ENCODE peak calls at places on chromosomes 4 and X, in ten cellular contexts. Z, J, F, R, G, U, K, V, W and X are unnamed samples.

GRCh38 chr4:157221895-157222763 is 1.6 kb downstream of the GRIA2 start:
- DNase-seq in U (no peak), V (peak), W (peak), G (no peak), F (no peak), J (peak), K (peak), Z (no peak), R (peak), X (peak)

GRCh38 chr4:2040391-2041233 is 18.5 kb upstream of the NAT8L start:
- DNase-seq in J (peak), V (no peak), R (no peak), Z (no peak), K (no peak), W (no peak), U (no peak), G (no peak), F (no peak), X (peak)

GRCh38 chr4:1098311-1098925 is 14.9 kb downstream of the RNF212 start:
- DNase-seq in J (no peak), F (no peak), R (no peak), G (no peak), U (no peak), K (no peak), V (no peak), W (no peak), Z (no peak), X (no peak)

GRCh38 chrX:142998447-142999208 is 27.1 kb upstream of the SPANXN4 start:
- DNase-seq in G (no peak), F (no peak), J (no peak), Z (peak), W (no peak), U (no peak), V (no peak), R (no peak), K (no peak), X (no peak)

GRCh38 chr4:186695392-186695791 is 28.3 kb downstream of the FAT1 start:
- DNase-seq in W (no peak), G (no peak), Z (no peak), U (no peak), V (no peak), R (peak), F (no peak), J (no peak), K (peak), X (peak)

GRCh38 chr4:152458801-152459302 is 77.0 kb downstream of the FBXW7 start:
- DNase-seq in V (no peak), U (no peak), K (no peak), Z (peak), J (no peak), W (no peak), F (peak), R (no peak), G (no peak), X (no peak)

GRCh38 chr4:114558446-114559020 is 40.1 kb upstream of the UGT8 start:
- DNase-seq in G (no peak), K (no peak), Z (peak), F (no peak), V (no peak), W (peak), R (no peak), J (peak), U (no peak), X (no peak)

GRCh38 chrX:42530027-42530426 is 247.9 kb downstream of the PPP1R2C start:
- DNase-seq in W (peak), R (no peak), G (no peak), Z (no peak), J (no peak), U (no peak), F (no peak), V (peak), K (no peak), X (no peak)

GRCh38 chr4:175017751-175018150 is 99.6 kb downstream of the ADAM29 start:
- DNase-seq in J (no peak), W (peak), G (no peak), R (no peak), K (no peak), Z (no peak), U (no peak), F (no peak), V (no peak), X (no peak)

GRCh38 chrX:17174671-17175070 is 200.3 kb upstream of the NHS start:
- DNase-seq in V (no peak), Z (no peak), R (no peak), K (no peak), W (no peak), J (no peak), U (no peak), F (no peak), G (peak), X (no peak)

GRCh38 chr4:187209921-187210613 is 486.4 kb upstream of the FAT1 start:
- DNase-seq in R (no peak), J (no peak), W (peak), Z (no peak), F (no peak), U (no peak), V (no peak), G (no peak), K (no peak), X (no peak)

GRCh38 chrX:86133761-86134160 is 14.5 kb upstream of the DACH2 start:
- DNase-seq in J (peak), R (no peak), G (no peak), U (peak), V (peak), W (peak), F (no peak), Z (peak), K (peak), X (peak)

GRCh38 chr4:189092596-189092995 is 848.1 kb upstream of the FRG1 start:
- DNase-seq in Z (peak), W (peak), V (peak), G (no peak), R (no peak), F (no peak), U (no peak), K (no peak), J (no peak), X (no peak)

GRCh38 chrX:102950908-102951866 is 14.1 kb downstream of the RAB40AL start:
- DNase-seq in F (peak), R (peak), V (peak), K (peak), U (no peak), Z (peak), W (peak), G (peak), J (peak), X (peak)

GRCh38 chr4:91330555-91331137 is 973.1 kb upstream of the GRID2 start:
- DNase-seq in F (no peak), K (no peak), G (no peak), Z (no peak), W (no peak), U (no peak), R (no peak), J (no peak), V (peak), X (no peak)

GRCh38 chr4:2105559-2105958 is 46.4 kb downstream of the NAT8L start:
- DNase-seq in K (no peak), W (peak), G (no peak), F (no peak), R (no peak), V (peak), J (no peak), Z (no peak), U (no peak), X (no peak)

GRCh38 chr4:1242506-1243450 is 6.2 kb downstream of the CTBP1 start:
- DNase-seq in U (no peak), Z (no peak), J (no peak), R (no peak), F (no peak), V (no peak), K (no peak), W (no peak), G (no peak), X (peak)

GRCh38 chr4:183504930-183505555 is at the start of gene ING2:
- DNase-seq in F (no peak), G (no peak), K (peak), W (peak), R (peak), U (peak), Z (no peak), V (peak), J (no peak), X (peak)

GRCh38 chr4:47466061-47466785 is 2.7 kb upstream of the COMMD8 start:
- DNase-seq in G (no peak), W (no peak), F (no peak), Z (no peak), K (no peak), V (peak), J (peak), U (no peak), R (no peak), X (no peak)

GRCh38 chrX:35076061-35076460 is 133.5 kb downstream of the FAM47B start:
- DNase-seq in K (no peak), Z (peak), R (no peak), W (no peak), U (no peak), G (no peak), V (no peak), J (no peak), F (no peak), X (peak)

GRCh38 chr4:107561481-107561880 is 158.6 kb downstream of the PAPSS1 start:
- DNase-seq in G (no peak), V (no peak), K (no peak), W (no peak), Z (no peak), J (no peak), F (no peak), R (no peak), U (peak), X (no peak)

GRCh38 chrX:22520128-22520828 is 247.6 kb downstream of the CBLL2 start:
- DNase-seq in U (no peak), J (no peak), K (no peak), R (no peak), V (peak), G (no peak), F (no peak), Z (no peak), W (no peak), X (no peak)

GRCh38 chr4:48877827-48878535 is 28.6 kb downstream of the OCIAD2 start:
- DNase-seq in G (no peak), U (no peak), W (no peak), V (no peak), R (no peak), K (no peak), Z (no peak), F (no peak), J (no peak), X (no peak)

GRCh38 chr4:173121044-173121685 is 47.4 kb upstream of the GALNT7 start:
- DNase-seq in U (no peak), Z (peak), W (peak), F (no peak), J (peak), G (peak), V (peak), K (no peak), R (no peak), X (peak)

GRCh38 chr4:30720021-30720655 is at the start of gene PCDH7:
- DNase-seq in W (peak), G (peak), V (peak), K (peak), Z (peak), R (no peak), J (peak), F (peak), U (no peak), X (peak)

GRCh38 chr4:16745009-16745408 is 153.4 kb downstream of the LDB2 start:
- DNase-seq in W (peak), V (peak), G (no peak), F (no peak), K (no peak), Z (no peak), R (no peak), J (no peak), U (no peak), X (no peak)

GRCh38 chrX:41785685-41786084 is 61.7 kb downstream of the GPR82 start:
- DNase-seq in F (no peak), V (peak), G (no peak), K (no peak), U (no peak), R (no peak), W (peak), J (no peak), Z (no peak), X (no peak)

GRCh38 chrX:71128166-71128833 is 9.9 kb downstream of the MED12 start:
- DNase-seq in U (no peak), J (no peak), F (no peak), R (no peak), V (peak), Z (peak), W (peak), K (no peak), G (no peak), X (no peak)

GRCh38 chrX:141760761-141761160 is 62.2 kb upstream of the SPANXD start:
- DNase-seq in U (no peak), V (peak), Z (no peak), K (no peak), W (peak), G (no peak), J (no peak), R (no peak), F (no peak), X (no peak)

GRCh38 chr4:19675172-19675811 is 576.4 kb upstream of the SLIT2 start:
- DNase-seq in F (no peak), R (no peak), K (no peak), W (no peak), G (no peak), U (no peak), J (no peak), V (no peak), Z (no peak), X (no peak)

GRCh38 chr4:80610845-80611244 is 275.3 kb downstream of the CFAP299 start:
- DNase-seq in R (peak), W (peak), F (no peak), K (no peak), U (peak), J (peak), V (peak), Z (peak), G (no peak), X (no peak)

GRCh38 chr4:18934197-18934596 is 912.6 kb upstream of the LCORL start:
- DNase-seq in Z (peak), U (no peak), F (no peak), W (peak), V (peak), R (no peak), J (no peak), G (no peak), K (no peak), X (no peak)

GRCh38 chrX:44733931-44734330 is 109.9 kb upstream of the DUSP21 start:
- DNase-seq in K (no peak), R (no peak), V (peak), F (no peak), W (peak), Z (no peak), U (no peak), J (no peak), G (no peak), X (no peak)

GRCh38 chrX:68822641-68823410 is 6.0 kb upstream of the EFNB1 start:
- DNase-seq in J (peak), F (no peak), R (no peak), G (peak), U (no peak), Z (peak), K (no peak), W (peak), V (peak), X (peak)

GRCh38 chr4:29553842-29554241 is 1166.3 kb upstream of the PCDH7 start:
- DNase-seq in Z (no peak), R (no peak), U (no peak), W (peak), F (no peak), K (no peak), J (no peak), V (peak), G (no peak), X (no peak)